ENCODE peak calls at places on chromosomes 16 and 17, in seven cellular contexts. D is H7; P is tibial nerve; M is CD8-positive, alpha-beta memory T cell; X is PC-9; B is mammary epithelial cell; N is left ventricle myocardium inferior. H is an unnamed sample. For H3K27me3, the result is how much of the 10 kb centered on the place peaks cover.

GRCh38 chr17:2776589-2777241 is 19.5 kb upstream of the RAP1GAP2 start:
- DNase-seq in D (peak), P (no peak), X (no peak), M (no peak), N (no peak), B (no peak), H (no peak)

GRCh38 chr17:68346448-68346847 is 55.2 kb downstream of the ARSG start:
- DNase-seq in P (no peak), D (peak), M (peak), N (peak), X (no peak), B (no peak), H (no peak)

GRCh38 chr16:67216612-67217490 is 10.1 kb upstream of the TMEM208 start:
- DNase-seq in D (no peak), P (no peak), X (no peak), N (peak), M (no peak), B (no peak), H (no peak)

GRCh38 chr17:77420804-77421634 is 280.2 kb downstream of the SEC14L1 start:
- DNase-seq in B (peak), N (no peak), D (peak), P (no peak), M (peak), X (peak), H (peak)

GRCh38 chr16:67529639-67530012 is 997 bp downstream of the RIPOR1 start:
- DNase-seq in N (no peak), X (no peak), P (no peak), D (peak), M (no peak), B (peak), H (no peak)

GRCh38 chr16:84489141-84489540 is 15.3 kb downstream of the MEAK7 start:
- DNase-seq in N (no peak), D (no peak), B (no peak), M (no peak), X (no peak), P (no peak), H (no peak)

GRCh38 chr17:33115957-33116680 is 124.5 kb downstream of the SPACA3 start:
- DNase-seq in X (no peak), M (no peak), N (no peak), P (no peak), D (no peak), B (no peak), H (no peak)

GRCh38 chr16:79525132-79525531 is 75.4 kb downstream of the MAF start:
- DNase-seq in D (no peak), P (no peak), X (no peak), N (no peak), M (no peak), B (no peak), H (no peak)

GRCh38 chr17:78132086-78132676 is 1.6 kb downstream of the TMC8 start:
- DNase-seq in P (no peak), X (peak), M (peak), B (no peak), N (no peak), D (peak), H (no peak)

GRCh38 chr17:11925271-11926021 is 71.8 kb downstream of the ZNF18 start:
- DNase-seq in D (no peak), M (no peak), P (no peak), X (no peak), N (peak), B (no peak), H (no peak)

GRCh38 chr16:5918553-5919127 is 821.0 kb upstream of the EEF2KMT start:
- DNase-seq in D (peak), M (no peak), N (no peak), B (no peak), P (no peak), X (no peak), H (no peak)

GRCh38 chr16:78763821-78764440 is 664.5 kb downstream of the WWOX start:
- DNase-seq in M (no peak), N (no peak), D (no peak), B (no peak), X (no peak), P (no peak), H (no peak)

GRCh38 chr16:23611936-23612335 is 15.8 kb upstream of the NDUFAB1 start:
- DNase-seq in M (no peak), B (no peak), N (no peak), P (no peak), D (no peak), X (no peak), H (no peak)

GRCh38 chr16:62190426-62190825 is 154.2 kb upstream of the CDH8 start:
- DNase-seq in X (no peak), B (peak), P (no peak), M (no peak), D (peak), N (no peak), H (no peak)

GRCh38 chr17:20191066-20191465 is 181.9 kb downstream of the SPECC1 start:
- DNase-seq in X (no peak), B (peak), D (no peak), P (no peak), M (no peak), N (no peak), H (peak)

GRCh38 chr17:30376621-30377452 is 1.9 kb upstream of the CPD start:
- DNase-seq in N (peak), D (no peak), X (peak), B (no peak), M (no peak), P (no peak), H (peak)

GRCh38 chr17:37478187-37478586 is 11.5 kb upstream of the DUSP14 start:
- DNase-seq in N (peak), D (no peak), M (no peak), X (no peak), P (peak), B (peak), H (no peak)

GRCh38 chr16:73126453-73126853 is 78.5 kb upstream of the ZFHX3 start:
- DNase-seq in B (peak), D (no peak), N (peak), M (no peak), X (no peak), P (no peak), H (no peak)

GRCh38 chr16:4578961-4579530 is 22.9 kb downstream of the C16orf96 start:
- DNase-seq in X (no peak), M (no peak), N (no peak), P (no peak), D (peak), B (no peak), H (no peak)

GRCh38 chr16:78542419-78542818 is 443.0 kb downstream of the WWOX start:
- DNase-seq in X (no peak), P (no peak), M (no peak), B (no peak), N (no peak), D (no peak), H (no peak)

GRCh38 chr16:82011199-82011641 is at the start of gene SDR42E1:
- DNase-seq in M (peak), D (no peak), N (no peak), B (peak), X (peak), P (no peak), H (no peak)

GRCh38 chr16:460787-461186 is 35.3 kb downstream of the RAB11FIP3 start:
- DNase-seq in B (no peak), X (no peak), P (no peak), M (no peak), N (no peak), D (peak), H (no peak)

GRCh38 chr16:23597003-23597756 is 1.1 kb upstream of the NDUFAB1 start:
- DNase-seq in N (peak), B (no peak), M (no peak), X (no peak), D (peak), P (no peak), H (no peak)

GRCh38 chr17:57463103-57463885 is 207.0 kb downstream of the MSI2 start:
- DNase-seq in X (no peak), N (no peak), D (no peak), B (peak), M (no peak), P (no peak), H (no peak)

GRCh38 chr16:89201467-89202377 is 1.4 kb upstream of the SLC22A31 start:
- DNase-seq in P (no peak), X (peak), M (peak), N (peak), B (peak), D (peak), H (no peak)

GRCh38 chr16:24908716-24909115 is 63.0 kb downstream of the SLC5A11 start:
- DNase-seq in P (no peak), D (no peak), X (no peak), M (no peak), N (no peak), B (no peak), H (no peak)

GRCh38 chr17:27181935-27182334 is 112.0 kb upstream of the WSB1 start:
- DNase-seq in M (no peak), P (no peak), N (no peak), X (no peak), D (no peak), B (no peak), H (no peak)

GRCh38 chr16:2339521-2340484 is 725 bp downstream of the ABCA3 start:
- DNase-seq in X (peak), M (peak), P (no peak), N (peak), B (peak), D (peak), H (no peak)

GRCh38 chr17:59746849-59747445 is 39.5 kb downstream of the VMP1 start:
- DNase-seq in N (no peak), B (peak), D (peak), M (no peak), X (no peak), P (no peak), H (no peak)

GRCh38 chr16:3096362-3096761 is 2.7 kb downstream of the ZSCAN10 start:
- DNase-seq in B (no peak), X (no peak), D (peak), P (no peak), N (no peak), M (no peak), H (no peak)

GRCh38 chr17:21171970-21172510 is 41.9 kb downstream of the TMEM11 start:
- DNase-seq in P (no peak), X (no peak), D (peak), M (no peak), N (no peak), B (no peak), H (no peak)

GRCh38 chr17:31072186-31072585 is 22.6 kb upstream of the NF1 start:
- DNase-seq in X (peak), N (no peak), M (no peak), D (no peak), B (peak), P (no peak), H (no peak)

GRCh38 chr16:29321585-29321984 is 84.9 kb downstream of the NPIPB11 start:
- DNase-seq in P (no peak), N (no peak), X (no peak), M (no peak), B (no peak), D (peak), H (no peak)

DNA sequence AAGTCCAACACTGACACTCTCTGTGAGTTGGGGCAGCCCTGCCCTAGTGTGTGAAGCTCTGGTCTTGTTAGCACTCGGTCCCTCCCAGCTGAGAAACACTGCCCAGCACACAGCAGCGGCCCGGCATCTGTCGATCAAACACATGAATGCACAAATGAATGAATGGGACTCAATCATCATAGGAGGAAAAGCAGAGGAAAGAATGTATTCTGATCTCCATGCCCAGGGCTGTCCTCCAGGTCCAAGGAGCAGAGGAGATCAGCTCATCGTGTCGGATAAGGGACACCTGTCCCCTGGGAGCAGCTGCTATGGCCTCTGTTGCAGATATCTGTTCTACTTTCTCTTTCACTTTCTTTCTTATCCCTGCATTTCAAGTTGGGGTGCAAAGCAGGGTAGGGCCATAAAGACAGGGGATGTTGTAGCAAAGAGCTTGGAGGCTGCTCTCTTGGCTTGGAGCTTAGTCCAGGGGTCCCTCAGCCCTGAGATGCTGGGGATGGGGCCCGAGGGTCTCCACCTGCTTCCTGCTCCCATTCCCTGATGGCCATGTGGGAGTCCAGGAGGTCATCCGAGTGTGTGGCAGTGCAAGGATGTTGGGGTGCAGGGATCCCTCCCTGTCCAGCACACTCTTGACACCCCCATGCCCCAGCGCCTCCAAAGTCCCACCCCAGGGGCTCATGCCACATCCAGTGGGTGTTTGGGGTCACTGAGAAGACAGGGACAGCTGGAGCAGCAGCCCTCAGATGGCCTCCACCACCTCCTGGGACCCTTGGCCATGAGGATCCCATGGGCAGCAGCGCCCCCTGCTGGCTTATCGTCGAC is 88.2 kb downstream of the IRF8 start:
- DNase-seq in N (no peak), M (peak), X (no peak), D (peak), B (no peak), P (no peak), H (no peak)
- H3K27me3 ChIP-seq in N (half or more), M (under half), X (half or more), D (under half), B (under half), P (under half), H (half or more)

DNA sequence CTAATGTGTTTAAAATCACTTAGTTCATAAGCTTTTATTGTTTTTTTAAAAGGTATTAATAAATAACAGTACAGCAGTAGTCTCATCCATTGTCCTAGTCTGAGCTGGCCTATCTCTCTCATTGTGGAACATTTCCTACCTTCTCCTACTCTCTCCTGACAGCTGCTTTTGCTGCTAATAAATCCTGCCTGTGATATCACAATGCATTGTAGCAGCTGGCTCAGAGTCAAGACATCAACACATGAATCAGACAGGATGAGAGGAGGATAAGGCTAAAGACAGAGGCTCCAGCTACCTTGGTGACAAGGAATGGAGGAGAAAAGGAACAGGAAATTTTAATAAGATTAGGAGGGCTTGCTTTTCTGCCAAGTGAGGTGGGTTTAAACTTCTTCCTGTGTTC is 626.1 kb downstream of the HS3ST4 start:
- DNase-seq in N (no peak), X (no peak), B (no peak), P (no peak), D (no peak), M (no peak), H (no peak)
- H3K27me3 ChIP-seq in N (under half), X (under half), B (under half), P (under half), D (under half), M (under half), H (under half)

GRCh38 chr17:66943484-66943883 is 21.0 kb upstream of the CACNG4 start:
- DNase-seq in N (no peak), D (no peak), X (no peak), M (no peak), P (no peak), B (no peak), H (no peak)

GRCh38 chr17:66942453-66943264 is 21.8 kb upstream of the CACNG4 start:
- DNase-seq in X (no peak), D (no peak), P (no peak), M (no peak), N (no peak), B (no peak), H (no peak)

GRCh38 chr17:66946251-66946650 is 18.3 kb upstream of the CACNG4 start:
- DNase-seq in M (no peak), D (no peak), P (no peak), N (no peak), X (no peak), B (no peak), H (no peak)

GRCh38 chr17:66945451-66945850 is 19.1 kb upstream of the CACNG4 start:
- DNase-seq in N (no peak), P (no peak), M (no peak), D (no peak), B (no peak), X (no peak), H (no peak)

DNA sequence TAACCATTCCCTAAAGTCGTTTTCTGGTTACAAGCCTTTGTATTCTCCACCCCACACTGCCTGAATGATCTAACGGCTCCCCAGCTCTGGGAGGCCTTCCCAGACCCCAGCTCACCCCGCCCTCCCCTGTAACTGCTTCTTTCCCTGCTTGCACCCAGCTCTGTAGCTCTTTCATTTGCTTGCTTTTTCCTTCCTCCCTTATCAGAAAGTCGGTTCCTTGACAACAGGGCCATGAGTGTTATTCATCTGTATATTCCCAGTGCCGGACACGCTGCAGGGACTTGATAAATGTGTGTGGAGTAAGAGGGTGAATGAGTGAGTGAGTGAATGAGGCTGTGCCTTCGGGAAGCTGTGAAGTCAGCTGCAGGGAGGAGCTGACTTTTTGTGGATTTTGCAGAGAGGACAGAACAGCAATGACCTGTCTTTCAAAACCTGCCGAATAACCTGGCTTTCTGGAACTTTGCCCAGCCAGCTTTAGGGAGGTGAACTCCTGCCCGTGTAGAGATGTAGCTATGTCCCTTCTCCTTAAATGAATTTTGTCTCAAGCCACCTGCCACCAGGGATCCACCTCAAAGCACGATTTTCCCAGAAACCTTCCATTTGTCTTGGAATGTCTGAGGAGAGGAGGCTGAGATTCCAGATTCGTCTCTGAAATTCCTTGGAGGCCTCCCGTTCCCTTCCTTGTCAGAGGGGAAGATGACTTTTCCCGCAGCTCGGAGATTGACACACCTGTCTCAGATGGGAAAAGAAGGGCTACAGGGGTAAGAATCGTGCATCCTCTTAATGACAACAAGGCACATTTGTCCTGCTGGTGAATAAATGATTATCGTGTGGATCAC is 19.9 kb upstream of the CACNG4 start:
- DNase-seq in M (no peak), P (no peak), D (no peak), B (no peak), N (no peak), X (peak), H (no peak)
- H3K27me3 ChIP-seq in M (under half), P (under half), D (under half), B (under half), N (half or more), X (under half), H (under half)

GRCh38 chr17:76137026-76137350 is 4.1 kb downstream of the FOXJ1 start:
- DNase-seq in X (no peak), P (no peak), B (no peak), D (no peak), N (no peak), M (no peak), H (no peak)
- H3K27me3 ChIP-seq in X (under half), P (under half), B (under half), D (half or more), N (half or more), M (under half), H (half or more)

DNA sequence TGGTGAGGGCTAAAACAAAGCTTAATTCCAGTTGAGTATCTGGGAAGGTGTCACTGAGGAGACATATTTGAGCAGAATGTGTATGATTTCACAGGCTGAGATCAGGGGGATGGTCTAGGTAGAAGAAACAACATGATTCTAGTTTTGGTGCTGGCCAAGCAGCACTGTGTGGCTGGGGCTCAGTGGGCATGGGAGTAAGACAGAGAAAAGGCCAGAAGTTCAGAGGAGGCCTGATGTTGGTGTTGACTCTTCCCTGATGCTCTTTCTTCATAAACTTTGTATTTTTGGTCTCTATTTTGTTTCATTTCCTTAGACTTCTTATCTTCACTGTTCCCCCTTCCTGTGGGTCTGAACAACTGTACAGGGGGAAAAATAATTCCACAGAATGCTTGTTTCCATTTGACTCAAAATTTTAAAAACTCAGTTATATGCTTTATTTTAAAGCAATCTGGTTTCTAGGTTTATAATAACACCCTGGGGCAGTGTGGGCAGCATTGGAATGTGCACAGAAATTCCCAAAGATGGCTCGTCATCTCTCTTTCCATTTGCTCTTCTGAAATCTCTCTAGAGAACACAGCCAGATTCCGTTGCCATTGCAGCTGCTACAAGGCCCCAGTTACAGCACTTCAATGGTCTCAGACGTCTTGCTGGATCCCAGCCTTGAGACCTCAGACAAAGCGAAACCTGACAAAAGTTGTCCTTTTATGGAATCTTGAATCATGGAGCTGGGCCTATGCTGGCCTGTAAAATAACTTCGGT is 68.3 kb downstream of the SNX11 start:
- DNase-seq in D (no peak), M (no peak), P (no peak), X (no peak), B (peak), N (no peak), H (no peak)
- H3K27me3 ChIP-seq in D (under half), M (under half), P (under half), X (under half), B (under half), N (under half), H (under half)

DNA sequence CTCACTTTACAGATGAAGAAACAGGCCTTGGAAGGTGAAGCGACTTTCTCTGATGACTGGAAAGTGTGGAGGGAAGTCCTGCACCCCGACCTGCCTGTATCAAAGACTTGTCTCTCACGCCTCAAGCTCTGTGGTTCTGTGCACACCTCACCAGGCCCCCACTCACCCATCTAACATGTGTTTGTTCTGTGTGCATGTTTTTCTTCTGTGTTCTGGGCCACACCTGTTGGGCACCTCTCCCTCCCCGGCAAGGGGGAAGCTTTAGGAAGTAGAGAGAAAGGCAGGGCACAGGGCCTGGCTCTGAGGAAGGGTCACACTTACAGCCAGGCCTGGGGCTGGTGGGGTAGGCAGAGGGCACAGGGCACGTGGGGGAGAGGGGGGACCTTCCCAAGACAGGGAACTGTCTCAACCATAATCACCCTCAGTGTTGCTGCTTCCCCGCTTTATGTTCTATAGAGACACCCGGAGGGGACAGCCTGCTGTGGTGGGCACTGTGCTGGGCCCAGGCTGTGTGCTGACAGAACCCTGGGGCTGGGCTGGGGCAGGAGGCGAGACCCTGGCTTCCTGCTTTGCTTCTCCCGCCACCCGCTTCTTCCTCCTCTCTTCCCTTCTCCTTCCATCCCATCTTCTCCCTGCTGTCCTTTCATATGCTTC is 7.3 kb downstream of the RPRML start:
- DNase-seq in N (no peak), D (no peak), B (no peak), X (no peak), M (no peak), P (no peak), H (no peak)
- H3K27me3 ChIP-seq in N (under half), D (under half), B (under half), X (half or more), M (under half), P (under half), H (under half)

H was measured in AG04450.